ENCODE peak calls at places on chromosomes 7 and 10, in four cellular contexts. E is WTC11, D is GM12878, S is K562. W is an unnamed sample.

GRCh38 chr7:67753891-67754290 is 757.3 kb downstream of the TYW1 start:
- DNase-seq in E (no peak), S (no peak), D (no peak), W (peak; percentile 11)

GRCh38 chr7:99365318-99366141 is 9.0 kb upstream of the ARPC1B start:
- DNase-seq in D (no peak), S (peak; percentile 77), E (peak; percentile 79), W (peak; percentile 22)

GRCh38 chr10:2908851-2909630 is 158.3 kb upstream of the PFKP start:
- DNase-seq in D (no peak), E (no peak), S (no peak), W (no peak)

GRCh38 chr7:67484244-67484751 is 487.7 kb downstream of the TYW1 start:
- DNase-seq in D (no peak), S (peak; percentile 73), E (peak; percentile 80), W (peak; percentile 63)

GRCh38 chr7:94176694-94177200 is 172.6 kb upstream of the BET1 start:
- DNase-seq in D (no peak), E (no peak), S (no peak), W (no peak)

GRCh38 chr10:43284341-43284910 is 17.6 kb upstream of the RASGEF1A start:
- DNase-seq in E (peak; percentile 76), D (no peak), S (no peak), W (no peak)

GRCh38 chr7:129872054-129872453 is 80.7 kb downstream of the UBE2H start:
- DNase-seq in D (no peak), S (no peak), E (no peak), W (no peak)

GRCh38 chr7:37526623-37527022 is 78.0 kb upstream of the ELMO1 start:
- DNase-seq in S (no peak), D (no peak), E (no peak), W (no peak)

GRCh38 chr10:20372748-20373147 is 524.4 kb downstream of the NEBL start:
- DNase-seq in S (no peak), D (no peak), E (no peak), W (no peak)

GRCh38 chr10:26879744-26880143 is 19.0 kb upstream of the ABI1 start:
- DNase-seq in D (no peak), E (no peak), S (no peak), W (no peak)

GRCh38 chr7:148334959-148335577 is 255.5 kb upstream of the C7orf33 start:
- DNase-seq in S (no peak), E (no peak), D (no peak), W (no peak)

GRCh38 chr7:23185980-23186379 is 4.1 kb downstream of the NUP42 start:
- DNase-seq in S (no peak), D (no peak), E (no peak), W (no peak)

GRCh38 chr7:116171094-116171493 is 39.2 kb upstream of the TES start:
- DNase-seq in S (no peak), D (no peak), E (no peak), W (no peak)

GRCh38 chr10:113475381-113475807 is 77.5 kb upstream of the HABP2 start:
- DNase-seq in E (no peak), S (no peak), D (no peak), W (no peak)

GRCh38 chr10:113476191-113476590 is 76.7 kb upstream of the HABP2 start:
- DNase-seq in S (no peak), E (no peak), D (no peak), W (no peak)

GRCh38 chr10:113473011-113473410 is 79.8 kb upstream of the HABP2 start:
- DNase-seq in S (no peak), E (no peak), D (no peak), W (no peak)

GRCh38 chr10:113473851-113474250 is 79.0 kb upstream of the HABP2 start:
- DNase-seq in E (no peak), S (no peak), D (no peak), W (no peak)

DNA sequence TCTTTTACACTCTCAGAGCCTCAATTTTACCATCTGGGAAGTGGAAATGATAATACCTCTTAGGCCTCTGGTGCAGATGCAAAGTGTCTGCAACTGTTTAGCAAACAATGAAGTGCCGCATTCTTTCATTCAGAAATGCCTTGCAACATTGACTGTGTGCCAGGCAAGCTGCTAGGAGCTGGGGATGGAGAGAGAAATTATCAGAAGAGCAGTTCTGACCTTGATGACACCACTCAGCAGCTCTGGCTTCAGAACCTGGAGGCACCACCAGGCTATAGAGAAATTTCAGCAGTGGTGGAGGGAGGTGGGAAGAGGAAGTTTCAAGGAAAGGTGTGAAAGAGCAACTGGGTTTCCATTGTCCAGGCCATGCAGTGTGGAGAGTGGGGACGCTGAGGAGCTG is 78.1 kb upstream of the HABP2 start:
- DNase-seq in D (no peak), S (no peak), E (no peak), W (no peak)
- TF ChIP-seq TCF7 in D (no peak), S (no peak), E (no peak), W (no peak)

DNA sequence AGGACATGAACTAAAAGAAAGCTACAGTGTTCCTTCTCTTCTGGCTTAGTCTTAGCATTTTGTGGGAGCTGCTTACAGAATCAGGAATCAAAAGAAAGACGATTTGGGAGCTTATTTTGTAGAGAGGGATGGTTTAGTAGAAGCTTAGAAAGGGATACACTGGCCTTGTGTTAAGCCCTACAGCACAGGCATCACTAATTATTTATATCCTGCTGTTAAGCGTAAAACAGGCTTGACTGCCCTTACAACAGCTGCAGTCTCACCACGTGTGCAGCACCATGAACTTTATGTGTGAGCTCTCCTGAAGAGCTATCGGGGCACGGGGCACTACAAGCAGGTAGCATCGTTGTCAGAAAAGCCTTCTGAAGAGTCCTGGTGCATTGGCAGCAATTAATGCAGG is 798.3 kb downstream of the NXPH1 start:
- DNase-seq in E (peak; percentile 9), S (no peak), D (no peak), W (no peak)
- TF ChIP-seq TCF7 in E (no peak), S (no peak), D (no peak), W (no peak)

DNA sequence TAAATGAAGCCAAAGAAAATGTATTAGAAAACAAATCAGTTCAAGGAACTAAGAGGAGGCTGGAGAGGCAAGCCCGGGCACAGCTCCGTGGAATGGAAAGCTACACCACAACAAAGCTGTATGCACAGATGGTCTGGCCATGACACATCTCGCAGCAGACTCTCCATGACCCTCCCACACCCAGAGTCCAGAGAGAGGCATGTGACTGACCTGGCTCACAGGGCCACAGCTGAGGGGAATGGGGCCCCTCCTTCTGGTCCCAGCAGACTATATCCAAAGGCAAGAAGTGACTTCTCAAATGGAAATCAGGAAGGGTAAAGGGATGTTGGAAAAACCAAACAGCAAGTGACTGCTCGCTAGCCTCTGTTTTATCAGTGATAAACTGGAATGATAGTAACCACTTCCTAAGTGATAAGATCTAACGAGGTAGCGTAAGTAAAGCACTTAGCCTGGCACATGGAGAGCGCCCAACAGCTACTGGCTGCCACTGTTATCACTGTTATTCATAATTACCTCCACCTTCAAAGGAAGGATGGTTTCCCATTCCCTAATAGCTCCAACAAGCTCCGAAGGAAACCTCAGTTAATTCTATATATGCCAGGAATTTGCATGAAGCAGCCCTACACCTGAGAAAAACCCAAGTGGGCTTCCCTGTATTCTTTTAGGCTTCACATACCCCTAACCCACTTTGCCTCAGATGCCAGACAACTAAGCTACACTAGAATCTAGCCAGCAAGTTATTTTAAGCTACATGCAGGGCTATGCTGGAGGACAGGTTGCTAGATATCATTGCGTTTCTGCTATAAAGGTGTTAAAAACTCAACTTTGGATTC is 8.4 kb downstream of the OSBPL3 start:
- DNase-seq in D (no peak), E (no peak), S (peak; percentile 28), W (peak; percentile 80)
- TF ChIP-seq TCF7 in D (peak; percentile 38), E (no peak), S (peak; percentile 86), W (no peak)

DNA sequence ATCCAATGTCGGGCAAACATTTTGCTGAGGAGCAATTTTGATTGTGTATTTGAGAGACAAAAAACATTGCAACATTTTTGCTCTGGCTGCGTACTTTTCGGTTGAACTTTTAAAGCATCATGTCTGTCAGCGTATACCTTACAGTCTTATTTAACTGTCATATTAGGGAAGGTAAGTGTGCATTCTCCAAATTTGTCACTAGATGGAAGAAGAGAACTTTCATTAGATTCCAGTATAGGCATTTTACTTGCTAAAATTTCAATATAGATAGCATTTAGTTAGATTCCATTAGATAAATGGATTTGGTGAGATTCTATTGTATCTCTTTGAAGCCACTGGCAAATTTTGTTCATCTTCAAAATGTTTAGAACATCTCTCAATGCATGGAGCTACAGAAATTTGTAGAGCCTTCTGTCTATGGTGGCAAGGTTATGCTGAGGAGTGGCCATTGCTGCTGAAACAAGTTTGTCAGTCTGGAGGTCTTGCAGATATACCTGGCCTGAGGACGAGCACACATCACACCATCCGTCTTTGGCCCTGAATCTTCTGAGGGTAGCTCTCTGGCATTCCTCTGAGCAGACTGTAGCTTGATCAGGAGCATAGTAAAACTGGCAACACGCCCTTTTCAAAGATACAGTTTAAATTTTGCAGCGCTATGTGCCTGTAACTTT is 437.5 kb upstream of the MBL2 start:
- DNase-seq in E (no peak), D (no peak), S (no peak), W (peak; percentile 14)
- TF ChIP-seq TCF7 in E (no peak), D (no peak), S (no peak), W (no peak)

GRCh38 chr7:43535810-43536585 is 46.9 kb upstream of the STK17A start:
- DNase-seq in S (no peak), D (no peak), E (no peak), W (no peak)
- TF ChIP-seq TCF7 in S (no peak), D (no peak), E (no peak), W (no peak)

GRCh38 chr10:35004651-35005050 is 85.5 kb downstream of the CUL2 start:
- DNase-seq in S (no peak), D (no peak), E (no peak), W (no peak)

GRCh38 chr10:35007858-35008301 is 82.3 kb downstream of the CUL2 start:
- DNase-seq in E (no peak), S (no peak), D (no peak), W (no peak)

GRCh38 chr10:35005868-35006267 is 84.3 kb downstream of the CUL2 start:
- DNase-seq in S (no peak), D (no peak), E (no peak), W (no peak)

GRCh38 chr10:35003906-35004305 is 86.2 kb downstream of the CUL2 start:
- DNase-seq in D (no peak), S (no peak), E (no peak), W (no peak)

GRCh38 chr10:35006836-35007235 is 83.3 kb downstream of the CUL2 start:
- DNase-seq in D (no peak), E (no peak), S (no peak), W (no peak)
- TF ChIP-seq TCF7 in D (no peak), E (no peak), S (no peak), W (no peak)

W was measured in HepG2.